ENCODE peak calls at places on chromosome 19, in four cellular contexts. H is astrocyte, B is fibroblast of lung, G is mesenchymal stem cell. O is an unnamed sample.

GRCh38 chr19:47646924-47647323 is 38.0 kb downstream of the BICRA start:
- DNase-seq in G (no peak), H (no peak), B (no peak), O (no peak)

GRCh38 chr19:8877854-8878705 is 45.9 kb downstream of the MBD3L1 start:
- DNase-seq in B (no peak), G (no peak), H (no peak), O (no peak)

GRCh38 chr19:41341669-41342490 is 11.8 kb downstream of the TGFB1 start:
- DNase-seq in H (no peak), B (no peak), G (no peak), O (no peak)

GRCh38 chr19:17339088-17339741 is 1.9 kb downstream of the GTPBP3 start:
- DNase-seq in H (no peak), G (no peak), B (no peak), O (no peak)

GRCh38 chr19:19064098-19064722 is 416 bp downstream of the SLC25A42 start:
- DNase-seq in B (no peak), H (no peak), G (no peak), O (no peak)

GRCh38 chr19:42206871-42207755 is 10.4 kb downstream of the DEDD2 start:
- DNase-seq in B (no peak), H (peak; percentile 56), G (peak; percentile 26), O (peak; percentile 7)

GRCh38 chr19:41384351-41384750 is 8.0 kb downstream of the TMEM91 start:
- DNase-seq in H (no peak), B (no peak), G (no peak), O (no peak)

GRCh38 chr19:31317542-31317941 is 31.7 kb downstream of the TSHZ3 start:
- DNase-seq in B (no peak), G (no peak), H (no peak), O (no peak)

GRCh38 chr19:56980864-56981263 is 138.9 kb upstream of the USP29 start:
- DNase-seq in G (no peak), B (no peak), H (no peak), O (no peak)

GRCh38 chr19:47274071-47274890 is at the start of gene INAFM1:
- DNase-seq in H (peak; percentile 72), G (peak; percentile 92), B (peak; percentile 94), O (peak; percentile 98)

GRCh38 chr19:16467581-16467980 is 4.2 kb downstream of the EPS15L1 start:
- DNase-seq in H (no peak), G (no peak), B (no peak), O (no peak)

DNA sequence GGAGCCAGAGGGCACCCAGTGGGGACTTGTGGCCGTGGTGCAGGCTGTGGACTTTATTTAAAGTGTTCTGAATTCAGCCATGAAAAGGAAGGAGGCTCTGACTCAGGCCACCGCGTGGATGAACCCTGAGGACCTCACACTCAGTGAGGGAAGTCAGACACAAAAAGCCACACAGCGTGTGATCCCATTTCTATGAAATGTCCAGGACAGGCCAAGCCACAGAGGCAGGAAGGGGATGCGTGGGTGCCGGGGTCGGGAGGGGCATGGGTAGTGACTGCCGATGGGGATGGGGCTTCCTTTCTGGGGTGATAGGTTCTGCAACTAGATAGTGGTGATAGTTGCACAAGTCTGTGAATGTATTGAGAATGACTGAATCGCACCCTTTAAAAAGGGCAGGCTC is 8.7 kb upstream of the ZBTB7A start:
- DNase-seq in G (no peak), H (no peak), B (no peak), O (no peak)
- H3K4me1 ChIP-seq in G (peaks cover 5% of the 10 kb centered on the region), H (no peaks in the 10 kb centered on the region), B (no peaks in the 10 kb centered on the region), O (no peaks in the 10 kb centered on the region)

GRCh38 chr19:52007436-52007804 is 591 bp downstream of the ZNF615 start:
- DNase-seq in H (no peak), B (no peak), G (no peak), O (no peak)

GRCh38 chr19:52007805-52008557 is at the start of gene ZNF615:
- DNase-seq in H (peak; percentile 70), G (peak; percentile 87), B (peak; percentile 88), O (peak; percentile 95)

DNA sequence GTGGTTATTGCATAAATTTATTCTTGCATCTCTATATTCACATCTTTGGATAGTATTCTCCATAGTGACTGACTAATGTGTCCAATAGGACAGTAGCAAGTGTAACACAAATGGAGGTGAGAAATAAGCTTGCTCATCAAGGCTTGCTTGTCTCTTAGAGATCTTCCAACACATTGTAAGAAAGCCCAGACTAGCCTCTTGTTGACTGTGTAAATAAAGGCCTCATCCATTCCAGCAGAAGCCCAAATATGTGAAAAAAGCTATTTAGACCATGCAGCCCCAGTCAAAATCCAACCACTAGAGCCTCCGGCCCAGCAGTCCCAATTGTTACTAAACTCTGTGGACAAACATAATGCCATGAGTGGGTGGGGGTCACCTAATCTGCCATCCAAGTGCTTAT is 2.7 kb upstream of the ZNF615 start:
- DNase-seq in H (no peak), B (no peak), G (no peak), O (no peak)
- H3K9me3 ChIP-seq in H (peaks cover 10% of the 10 kb centered on the region), B (no peaks in the 10 kb centered on the region), G (peaks cover 25% of the 10 kb centered on the region), O (peaks cover 14% of the 10 kb centered on the region)

GRCh38 chr19:30165228-30165813 is 206.9 kb upstream of the ZNF536 start:
- DNase-seq in G (no peak), H (no peak), B (no peak), O (no peak)

GRCh38 chr19:30168760-30169159 is 203.4 kb upstream of the ZNF536 start:
- DNase-seq in B (no peak), G (no peak), H (no peak), O (no peak)

GRCh38 chr19:30167976-30168635 is 204.1 kb upstream of the ZNF536 start:
- DNase-seq in B (no peak), H (no peak), G (no peak), O (no peak)

GRCh38 chr19:30169196-30169900 is 202.8 kb upstream of the ZNF536 start:
- DNase-seq in H (no peak), G (no peak), B (no peak), O (no peak)

GRCh38 chr19:30167206-30167903 is 204.8 kb upstream of the ZNF536 start:
- DNase-seq in G (no peak), B (no peak), H (no peak), O (no peak)
- H3K9ac ChIP-seq in G (no peak overlapping the region), B (no peak overlapping the region), H (no peak overlapping the region), O (no peak overlapping the region)

DNA sequence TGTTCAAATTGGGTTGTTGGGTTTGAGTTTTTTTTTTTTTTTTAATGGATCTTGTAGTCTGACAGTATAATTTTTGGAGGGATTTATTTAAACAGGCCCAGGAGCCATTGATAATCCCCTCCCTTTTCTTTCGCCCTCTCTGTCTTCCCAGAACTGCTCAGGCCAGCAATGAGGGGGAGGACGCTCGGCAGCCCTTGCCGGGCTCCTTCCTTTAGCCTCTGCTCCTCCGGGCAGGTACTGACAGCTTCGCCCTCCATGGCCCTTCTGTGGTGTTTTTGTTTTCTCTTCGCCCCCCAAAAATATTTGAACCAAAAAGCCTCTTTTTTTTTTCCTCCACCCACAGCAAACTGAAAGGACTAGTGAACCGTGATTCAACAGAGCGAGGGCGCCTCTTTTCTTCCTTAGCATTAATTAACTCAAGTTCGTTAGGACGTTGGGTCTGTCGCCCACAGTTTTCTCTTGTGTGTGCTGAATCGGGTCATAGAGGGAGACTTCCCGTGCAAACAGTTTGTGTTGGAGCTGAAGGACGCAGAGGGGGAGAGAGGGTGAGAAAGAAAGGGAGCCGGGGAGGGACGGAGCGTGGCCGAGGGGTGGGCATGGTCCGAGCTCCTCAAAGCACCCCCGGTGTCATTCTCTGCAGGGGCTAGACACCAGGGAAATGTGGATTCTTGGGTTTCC is 21.5 kb downstream of the NFIX start:
- DNase-seq in G (no peak), H (no peak), B (no peak), O (no peak)
- H3K4me1 ChIP-seq in G (peaks cover 27% of the 10 kb centered on the region), H (peaks cover 89% of the 10 kb centered on the region), B (peaks cover 37% of the 10 kb centered on the region), O (peaks cover 95% of the 10 kb centered on the region)

GRCh38 chr19:37403403-37403802 is 32.5 kb downstream of the ZNF527 start:
- DNase-seq in G (no peak), H (no peak), B (no peak), O (no peak)
- H3K9me3 ChIP-seq in G (peaks cover 84% of the 10 kb centered on the region), H (peaks cover 32% of the 10 kb centered on the region), B (peaks cover 1% of the 10 kb centered on the region), O (peaks cover 84% of the 10 kb centered on the region)

GRCh38 chr19:6531956-6532243 is 1.1 kb downstream of the TNFSF9 start:
- DNase-seq in H (no peak), B (no peak), G (no peak), O (no peak)

GRCh38 chr19:6532244-6532999 is 1.6 kb downstream of the TNFSF9 start:
- DNase-seq in G (no peak), H (no peak), B (no peak), O (no peak)

GRCh38 chr19:6529937-6530384 is 865 bp upstream of the TNFSF9 start:
- DNase-seq in G (no peak), B (no peak), H (no peak), O (no peak)

GRCh38 chr19:6530385-6531162 is at the start of gene TNFSF9:
- DNase-seq in G (peak; percentile 87), H (peak; percentile 68), B (peak; percentile 79), O (peak; percentile 94)

DNA sequence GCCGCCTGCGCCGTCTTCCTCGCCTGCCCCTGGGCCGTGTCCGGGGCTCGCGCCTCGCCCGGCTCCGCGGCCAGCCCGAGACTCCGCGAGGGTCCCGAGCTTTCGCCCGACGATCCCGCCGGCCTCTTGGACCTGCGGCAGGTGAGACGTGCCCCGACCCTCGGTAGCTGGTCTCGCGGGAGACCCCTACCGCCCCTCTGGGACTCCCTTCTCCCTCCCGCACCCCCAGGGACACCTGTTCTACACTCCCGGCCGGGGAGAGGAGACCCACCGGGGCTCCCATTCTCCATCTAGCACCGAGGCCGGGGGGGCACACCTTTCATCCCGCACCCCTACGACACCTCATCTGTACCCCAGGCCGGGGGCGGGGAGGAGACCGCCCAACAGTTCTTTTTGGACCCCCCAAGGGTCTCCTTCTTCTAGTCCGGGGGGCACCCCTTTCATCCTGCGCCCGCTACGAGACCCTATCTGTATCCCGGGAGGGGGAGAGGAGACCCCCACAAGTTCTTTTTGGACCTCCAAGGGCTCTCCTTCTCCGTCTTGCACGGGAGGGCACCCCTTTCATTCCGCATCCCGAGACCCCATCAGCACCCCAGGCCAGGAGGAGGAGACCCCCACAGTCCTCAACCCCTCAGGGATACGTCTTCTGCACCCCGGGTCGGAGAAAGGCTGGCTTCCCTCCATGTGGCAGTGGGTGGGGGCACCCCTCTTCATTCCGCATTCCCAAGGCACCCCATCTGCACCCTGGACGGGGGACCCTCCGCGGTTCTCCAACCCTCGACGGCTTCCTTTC is 533 bp downstream of the TNFSF9 start:
- DNase-seq in G (no peak), H (no peak), B (no peak), O (no peak)
- H3K9ac ChIP-seq in G (peak overlapping the region; percentile 92), H (peak overlapping the region; percentile 94), B (peak overlapping the region; percentile 53), O (peak overlapping the region; percentile 99)

DNA sequence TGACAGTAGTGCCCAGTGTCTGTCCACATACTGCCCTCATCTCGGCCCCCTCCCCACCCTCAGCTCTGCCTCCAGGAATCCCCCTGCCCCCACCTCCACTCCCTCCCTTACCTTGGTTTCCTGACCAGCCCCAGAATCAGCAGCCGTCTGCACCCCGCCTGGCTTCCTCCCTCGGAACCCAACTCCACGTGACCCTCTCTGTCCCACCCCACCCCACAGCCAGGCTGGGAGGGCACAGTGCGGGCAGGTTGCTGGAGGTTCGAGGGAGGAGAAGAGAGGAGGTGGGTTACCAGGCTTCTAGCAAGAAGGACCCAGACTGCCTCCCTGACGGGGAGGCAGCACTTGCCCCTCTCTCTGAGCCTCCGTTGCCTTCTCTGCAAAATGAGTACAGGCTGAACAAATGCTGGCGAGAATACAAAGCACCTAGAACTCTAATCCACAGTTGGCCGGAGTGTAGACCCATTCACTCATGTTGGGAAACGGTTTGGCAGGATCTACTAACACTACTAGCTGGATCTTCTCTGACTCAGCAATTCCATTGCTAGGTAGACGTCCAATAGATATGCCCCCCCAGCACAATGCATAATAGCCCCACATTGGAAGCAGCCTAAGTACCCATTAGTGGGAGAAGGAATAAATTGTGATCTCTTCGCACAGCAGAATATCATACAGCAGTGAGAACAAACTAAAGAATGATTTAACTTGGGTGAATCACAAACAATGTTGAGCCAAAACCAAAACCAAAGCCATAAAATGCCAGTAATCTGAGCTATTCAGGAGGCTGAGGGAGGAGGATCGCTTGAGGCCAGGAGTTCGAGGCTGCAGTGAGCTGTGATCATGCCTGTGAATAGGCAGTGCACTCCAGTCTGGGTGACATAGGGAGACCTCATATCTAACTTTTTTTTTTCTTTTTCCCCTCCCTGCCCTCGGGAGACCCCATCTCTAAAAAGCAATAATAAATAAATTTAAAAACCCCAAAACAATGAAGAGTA is at the start of gene RASAL3:
- DNase-seq in H (no peak), B (no peak), G (no peak), O (no peak)
- H3K4me1 ChIP-seq in H (peaks cover 7% of the 10 kb centered on the region), B (no peaks in the 10 kb centered on the region), G (peaks cover 3% of the 10 kb centered on the region), O (peaks cover 24% of the 10 kb centered on the region)

O was measured in adipocyte.